ENCODE peak calls at places on chromosomes 3 and 15, in six cellular contexts. Q, W, C, S, K and Y are unnamed samples.

GRCh38 chr3:77189684-77190083 is 149.8 kb downstream of the ROBO2 start:
- DNase-seq in S (no peak), Q (no peak), K (no peak), C (no peak), W (no peak), Y (no peak)

GRCh38 chr3:13878711-13879101 is 1.2 kb downstream of the WNT7A start:
- DNase-seq in C (no peak), K (no peak), Q (no peak), W (no peak), S (no peak), Y (no peak)

GRCh38 chr3:58779934-58780333 is 113.4 kb upstream of the FAM3D start:
- DNase-seq in W (no peak), Q (no peak), C (no peak), K (no peak), S (no peak), Y (no peak)

GRCh38 chr3:11120091-11120845 is 34.0 kb upstream of the HRH1 start:
- DNase-seq in Q (no peak), S (peak), C (no peak), K (no peak), W (peak), Y (no peak)

GRCh38 chr3:59212128-59212764 is 162.4 kb upstream of the CFAP20DC start:
- DNase-seq in W (peak), S (peak), K (no peak), C (no peak), Q (no peak), Y (peak)

GRCh38 chr3:79361748-79362378 is 405.9 kb downstream of the ROBO1 start:
- DNase-seq in S (peak), Q (no peak), C (no peak), W (peak), K (no peak), Y (peak)

GRCh38 chr15:80160570-80161156 is 7.9 kb downstream of the FAH start:
- DNase-seq in Q (no peak), C (peak), K (no peak), S (peak), W (peak), Y (peak)

GRCh38 chr15:76183906-76184639 is 124.3 kb downstream of the TMEM266 start:
- DNase-seq in Q (no peak), S (no peak), C (no peak), K (no peak), W (no peak), Y (no peak)

GRCh38 chr3:170383567-170383966 is 26.1 kb downstream of the SKIL start:
- DNase-seq in C (no peak), Q (no peak), K (no peak), S (peak), W (peak), Y (peak)

GRCh38 chr15:91202510-91202909 is 102.5 kb downstream of the SV2B start:
- DNase-seq in C (no peak), S (no peak), W (no peak), Q (no peak), K (no peak), Y (no peak)

GRCh38 chr3:57673158-57673557 is 19.7 kb downstream of the DENND6A start:
- DNase-seq in K (no peak), Q (no peak), W (no peak), C (no peak), S (no peak), Y (no peak)